ENCODE peak calls at places on chromosomes 6 and 20, in six cellular contexts. K, A, I, H, L and U are unnamed samples.

GRCh38 chr6:158519354-158519753 is 40.5 kb upstream of the TMEM181 start:
- DNase-seq in L (no peak), I (no peak), H (no peak), K (no peak), A (no peak), U (no peak)

GRCh38 chr6:163634514-163635171 is 220.1 kb downstream of the QKI start:
- DNase-seq in L (no peak), I (no peak), K (no peak), H (no peak), A (no peak), U (no peak)

GRCh38 chr6:43070028-43070632 is 6.0 kb upstream of the PTK7 start:
- DNase-seq in I (peak), H (peak), L (no peak), K (no peak), A (peak), U (peak)

GRCh38 chr6:64256483-64256882 is 620.9 kb downstream of the PHF3 start:
- DNase-seq in L (no peak), K (no peak), I (no peak), H (no peak), A (no peak), U (no peak)

GRCh38 chr6:41036601-41037000 is 2.4 kb downstream of the UNC5CL start:
- DNase-seq in L (no peak), I (no peak), A (no peak), K (no peak), H (no peak), U (no peak)

GRCh38 chr6:122628714-122629113 is 18.5 kb downstream of the PKIB start:
- DNase-seq in I (no peak), H (no peak), A (no peak), L (no peak), K (no peak), U (no peak)

GRCh38 chr20:62307226-62308101 is 4.7 kb downstream of the ADRM1 start:
- DNase-seq in K (no peak), L (no peak), H (no peak), A (no peak), I (no peak), U (no peak)

GRCh38 chr6:56223995-56224394 is 23.4 kb downstream of the COL21A1 start:
- DNase-seq in K (no peak), H (peak), A (peak), L (no peak), I (peak), U (no peak)

GRCh38 chr6:55495277-55495676 is 83.7 kb downstream of the HMGCLL1 start:
- DNase-seq in I (no peak), A (no peak), H (no peak), K (no peak), L (no peak), U (no peak)

GRCh38 chr6:33208089-33208967 is at the start of gene RING1:
- DNase-seq in K (peak), A (peak), H (peak), I (peak), L (peak), U (peak)

GRCh38 chr20:39108746-39109145 is 146.6 kb downstream of the DHX35 start:
- DNase-seq in A (peak), I (peak), L (no peak), K (no peak), H (no peak), U (peak)

GRCh38 chr20:61589055-61589385 is 337.0 kb downstream of the CDH4 start:
- DNase-seq in K (no peak), A (peak), L (no peak), H (no peak), I (peak), U (peak)

GRCh38 chr6:170224694-170225660 is 65.9 kb downstream of the DLL1 start:
- DNase-seq in K (peak), L (no peak), A (no peak), H (peak), I (no peak), U (no peak)

GRCh38 chr20:62572980-62573379 is 69.3 kb upstream of the SLCO4A1 start:
- DNase-seq in K (no peak), H (no peak), A (no peak), I (no peak), L (no peak), U (no peak)

GRCh38 chr20:12173333-12173732 is 255.6 kb downstream of the BTBD3 start:
- DNase-seq in H (no peak), K (no peak), L (no peak), A (no peak), I (no peak), U (no peak)

GRCh38 chr6:135451617-135452190 is 45.8 kb downstream of the AHI1 start:
- DNase-seq in L (no peak), K (no peak), A (no peak), H (no peak), I (peak), U (peak)

GRCh38 chr6:11824986-11825385 is 46.4 kb upstream of the ADTRP start:
- DNase-seq in K (no peak), A (no peak), L (no peak), I (peak), H (no peak), U (peak)

GRCh38 chr6:11819486-11819885 is 40.9 kb upstream of the ADTRP start:
- DNase-seq in L (no peak), A (no peak), H (no peak), I (no peak), K (no peak), U (no peak)

GRCh38 chr6:11826779-11827178 is 48.2 kb upstream of the ADTRP start:
- DNase-seq in I (no peak), H (no peak), K (no peak), L (no peak), A (no peak), U (no peak)

GRCh38 chr6:11828185-11828897 is 49.7 kb upstream of the ADTRP start:
- DNase-seq in A (no peak), H (no peak), K (no peak), I (no peak), L (no peak), U (no peak)

DNA sequence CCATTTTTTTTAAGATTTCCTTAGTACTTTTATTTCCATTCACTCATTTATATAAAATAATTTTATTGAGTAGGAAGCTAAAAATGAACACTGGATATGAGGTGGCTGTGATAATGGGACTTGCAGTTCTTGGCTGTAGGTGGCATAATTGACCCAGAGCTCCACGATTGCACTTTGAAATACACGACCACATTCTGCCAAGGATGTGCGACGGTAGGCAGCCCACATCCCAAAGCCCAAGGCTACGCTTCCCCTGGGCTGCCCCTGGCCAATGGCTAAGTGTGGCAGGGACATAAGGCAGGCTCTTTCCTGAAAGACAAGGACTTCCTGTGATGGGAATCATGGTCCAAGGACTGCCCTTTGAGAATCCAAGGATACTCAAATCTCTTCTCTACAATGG is 43.7 kb upstream of the ADTRP start:
- DNase-seq in H (no peak), K (no peak), L (no peak), I (peak), A (no peak), U (no peak)
- TF ChIP-seq CTCF in H (no peak), K (no peak), L (peak), I (no peak), A (no peak), U (no peak)

GRCh38 chr6:144602523-144603180 is 317.5 kb downstream of the UTRN start:
- DNase-seq in I (no peak), L (no peak), A (no peak), K (no peak), H (no peak), U (no peak)

GRCh38 chr6:144613859-144614258 is 328.7 kb downstream of the UTRN start:
- DNase-seq in L (no peak), I (no peak), K (no peak), A (no peak), H (no peak), U (no peak)

GRCh38 chr6:144606041-144606440 is 320.9 kb downstream of the UTRN start:
- DNase-seq in K (no peak), H (no peak), A (no peak), I (no peak), L (no peak), U (no peak)

GRCh38 chr6:144612811-144613210 is 327.7 kb downstream of the UTRN start:
- DNase-seq in K (no peak), A (no peak), L (no peak), H (no peak), I (no peak), U (no peak)

DNA sequence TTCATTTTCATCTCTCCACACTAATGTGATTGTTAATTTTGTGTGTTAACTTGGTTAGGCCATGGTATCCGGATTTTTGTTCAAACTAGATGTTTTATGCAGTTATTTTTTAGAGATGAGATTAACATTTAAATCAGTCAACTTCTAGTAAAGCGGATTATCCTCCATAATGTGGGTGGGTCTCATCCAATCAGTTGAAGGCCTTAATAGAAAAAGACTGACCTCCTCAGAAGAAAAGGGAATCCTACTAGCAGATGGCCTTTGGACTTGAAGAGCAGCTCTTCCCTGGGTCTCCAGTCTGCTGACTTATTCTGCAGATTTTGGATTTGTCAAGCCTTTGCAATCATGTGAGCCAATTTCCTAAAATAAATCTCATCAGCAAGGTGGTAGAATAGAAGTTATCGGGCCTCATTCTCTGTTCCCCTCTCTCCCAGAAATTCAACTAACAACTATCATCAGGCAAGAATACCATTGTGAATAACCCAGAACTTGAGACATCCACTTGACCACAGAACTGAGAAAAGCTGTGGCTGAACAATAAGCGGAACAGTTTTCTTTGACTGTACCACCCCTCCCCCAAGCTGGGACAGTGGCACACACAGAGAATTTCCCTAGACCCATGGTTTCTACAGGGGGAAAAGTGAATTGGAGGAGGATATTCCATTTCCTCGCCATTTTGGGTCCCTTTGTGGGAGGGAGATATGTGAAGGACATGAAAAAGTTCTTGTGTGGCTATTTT is 323.0 kb downstream of the UTRN start:
- DNase-seq in L (no peak), A (no peak), I (no peak), H (no peak), K (no peak), U (no peak)
- H3K4me3 ChIP-seq in L (no peak), A (no peak), I (no peak), H (no peak), K (no peak), U (no peak)

GRCh38 chr6:13485923-13486557 is 1.4 kb downstream of the GFOD1 start:
- DNase-seq in I (peak), L (peak), H (no peak), A (no peak), K (peak), U (peak)
- TF ChIP-seq CTCF in I (no peak), L (no peak), H (no peak), A (no peak), K (no peak), U (no peak)

GRCh38 chr6:4313044-4313686 is 177.8 kb upstream of the ECI2 start:
- DNase-seq in A (peak), H (peak), K (no peak), I (peak), L (peak), U (peak)
- H3K4me3 ChIP-seq in A (peak), H (no peak), K (no peak), I (peak), L (no peak), U (no peak)

GRCh38 chr6:25028346-25028745 is 92.6 kb upstream of the RIPOR2 start:
- DNase-seq in H (no peak), K (no peak), I (no peak), L (no peak), A (no peak), U (no peak)

GRCh38 chr6:25026723-25027122 is 91.0 kb upstream of the RIPOR2 start:
- DNase-seq in K (no peak), A (no peak), L (no peak), H (no peak), I (no peak), U (no peak)

GRCh38 chr6:25025248-25025918 is 89.6 kb upstream of the RIPOR2 start:
- DNase-seq in A (no peak), L (no peak), K (no peak), H (no peak), I (no peak), U (no peak)

GRCh38 chr6:25025919-25026301 is 90.2 kb upstream of the RIPOR2 start:
- DNase-seq in I (no peak), A (no peak), K (no peak), L (no peak), H (no peak), U (no peak)

DNA sequence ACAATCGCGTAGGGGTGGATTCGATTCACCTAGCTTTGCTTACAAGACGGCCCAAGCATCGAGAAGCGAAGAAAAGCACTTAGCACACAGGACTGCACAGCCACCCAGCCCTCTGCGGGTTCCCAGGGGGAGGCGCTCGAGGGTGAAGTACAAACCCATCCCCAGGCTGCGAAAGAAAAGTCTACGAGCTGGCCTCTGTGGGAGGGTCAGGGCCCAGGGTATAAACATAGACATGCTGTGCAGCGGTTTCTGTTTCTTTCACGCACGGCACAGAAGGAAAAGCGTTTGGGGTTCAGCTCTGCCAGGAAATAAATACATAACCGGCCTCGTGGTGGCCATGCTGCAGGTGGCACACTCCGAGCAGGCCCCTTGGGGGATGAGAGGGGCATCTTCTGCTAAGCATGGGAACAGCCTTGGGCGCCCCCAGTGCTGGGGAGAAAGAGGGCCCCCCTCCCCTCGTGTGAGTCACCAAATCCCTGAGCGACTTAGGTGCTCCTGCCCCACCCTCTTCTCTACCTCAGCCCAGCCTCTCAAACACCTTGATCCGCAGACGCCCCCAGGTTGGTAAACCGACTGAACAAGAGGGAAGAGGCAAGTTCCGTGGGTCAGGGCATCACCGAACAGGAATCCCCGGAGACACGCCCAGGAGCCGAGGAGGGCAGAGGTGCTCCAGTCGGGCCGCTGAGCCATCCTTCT is 91.6 kb upstream of the RIPOR2 start:
- DNase-seq in I (no peak), K (peak), A (no peak), H (no peak), L (no peak), U (no peak)
- TF ChIP-seq CTCF in I (no peak), K (no peak), A (no peak), H (no peak), L (no peak), U (no peak)